ENCODE peak calls at places on chromosomes 6 and 20, in nine cellular contexts. Q is stomach, T is HCT116, H is IMR-90, I is Peyer's patch, X is tibial nerve, F is uterus, Y is suprapubic skin, S is NB4. W is an unnamed sample.

GRCh38 chr20:43731469-43731868 is 4.7 kb upstream of the GTSF1L start:
- DNase-seq in Q (no peak), F (no peak), S (no peak), T (no peak), I (no peak), Y (no peak), X (no peak), H (peak), W (no peak)

GRCh38 chr20:11912664-11913415 is 4.9 kb upstream of the BTBD3 start:
- DNase-seq in X (no peak), F (no peak), S (no peak), Q (no peak), I (no peak), Y (no peak), H (no peak), T (no peak), W (no peak)

GRCh38 chr20:11076434-11076833 is 402.6 kb upstream of the JAG1 start:
- DNase-seq in H (no peak), X (no peak), I (no peak), T (no peak), F (no peak), Y (no peak), S (no peak), Q (no peak), W (no peak)

GRCh38 chr6:144931172-144932035 is 646.3 kb downstream of the UTRN start:
- DNase-seq in Y (no peak), H (peak), T (no peak), X (no peak), Q (peak), S (peak), F (no peak), I (no peak), W (no peak)

GRCh38 chr6:36998723-36999466 is 6.6 kb upstream of the FGD2 start:
- DNase-seq in Y (no peak), S (no peak), X (no peak), T (no peak), F (no peak), Q (no peak), I (no peak), H (no peak), W (no peak)

GRCh38 chr6:62971976-62972658 is 239.2 kb upstream of the FKBP1C start:
- DNase-seq in T (no peak), S (no peak), H (no peak), I (no peak), Y (no peak), Q (no peak), F (no peak), X (no peak), W (no peak)

GRCh38 chr6:119076173-119076965 is 2.1 kb downstream of the FAM184A start:
- DNase-seq in F (no peak), Q (no peak), I (no peak), T (no peak), X (no peak), Y (no peak), H (no peak), S (no peak), W (no peak)

GRCh38 chr6:138509371-138509770 is 10.1 kb upstream of the NHSL1 start:
- DNase-seq in S (peak), T (peak), I (no peak), Q (peak), H (peak), X (no peak), Y (no peak), F (no peak), W (no peak)

GRCh38 chr6:14499804-14500203 is 382.2 kb downstream of the CD83 start:
- DNase-seq in F (no peak), X (no peak), I (no peak), T (peak), S (no peak), Y (no peak), H (peak), Q (no peak), W (no peak)

GRCh38 chr6:40036186-40036585 is 101.9 kb upstream of the MOCS1 start:
- DNase-seq in F (no peak), T (no peak), I (no peak), Q (no peak), X (no peak), S (no peak), H (no peak), Y (no peak), W (no peak)

GRCh38 chr20:23242556-23243180 is 107.9 kb upstream of the NXT1 start:
- DNase-seq in H (no peak), X (no peak), Q (no peak), I (no peak), Y (peak), S (no peak), T (no peak), F (no peak), W (no peak)

GRCh38 chr6:169780571-169781091 is 29.2 kb downstream of the ERMARD start:
- DNase-seq in S (no peak), I (no peak), T (no peak), F (no peak), H (peak), X (no peak), Y (peak), Q (no peak), W (no peak)

GRCh38 chr6:86440608-86441007 is 496.7 kb upstream of the HTR1E start:
- DNase-seq in F (no peak), T (no peak), Q (no peak), X (no peak), H (no peak), S (no peak), Y (no peak), I (no peak), W (no peak)

GRCh38 chr20:20864346-20865096 is 152.1 kb upstream of the RALGAPA2 start:
- DNase-seq in S (peak), H (no peak), I (no peak), F (no peak), Y (no peak), T (no peak), X (no peak), Q (no peak), W (no peak)

GRCh38 chr6:76120302-76120701 is 47.8 kb upstream of the IMPG1 start:
- DNase-seq in H (no peak), S (no peak), Y (no peak), X (no peak), F (no peak), Q (no peak), I (no peak), T (no peak), W (no peak)

GRCh38 chr6:136873733-136874132 is 48.4 kb upstream of the SLC35D3 start:
- DNase-seq in S (no peak), T (peak), F (no peak), H (no peak), X (no peak), Y (no peak), Q (no peak), I (no peak), W (no peak)

GRCh38 chr6:165833355-165833754 is 170.3 kb upstream of the PDE10A start:
- DNase-seq in F (no peak), T (no peak), Q (no peak), X (no peak), I (no peak), S (no peak), Y (no peak), H (no peak), W (no peak)

GRCh38 chr20:48025061-48025515 is 239.8 kb upstream of the SULF2 start:
- DNase-seq in T (no peak), X (peak), F (peak), S (no peak), Q (no peak), Y (no peak), I (no peak), H (peak), W (peak)

GRCh38 chr20:5488823-5489222 is 172.1 kb upstream of the PROKR2 start:
- DNase-seq in F (no peak), S (no peak), H (no peak), Q (no peak), I (no peak), Y (no peak), X (no peak), T (no peak), W (no peak)

GRCh38 chr6:87154641-87155271 is 609 bp upstream of the ZNF292 start:
- DNase-seq in Q (no peak), T (no peak), S (peak), F (no peak), H (peak), Y (no peak), X (no peak), I (no peak), W (no peak)

GRCh38 chr6:85594197-85594930 is 706 bp upstream of the SNX14 start:
- DNase-seq in H (peak), Q (no peak), X (no peak), T (no peak), F (no peak), I (no peak), S (no peak), Y (no peak), W (no peak)

GRCh38 chr20:22339091-22339881 is 245.1 kb downstream of the FOXA2 start:
- DNase-seq in Q (no peak), T (peak), H (peak), I (no peak), F (no peak), Y (no peak), S (peak), X (no peak), W (peak)

GRCh38 chr6:41780623-41781301 is at the start of gene PRICKLE4:
- DNase-seq in X (no peak), F (peak), T (no peak), S (peak), I (peak), Q (peak), H (no peak), Y (no peak), W (peak)

GRCh38 chr6:17098538-17098937 is 3.3 kb upstream of the STMND1 start:
- DNase-seq in T (no peak), Y (no peak), F (no peak), H (peak), Q (no peak), I (no peak), S (no peak), X (no peak), W (no peak)

GRCh38 chr6:15662246-15663056 is at the start of gene DTNBP1:
- DNase-seq in I (peak), H (peak), S (peak), Q (peak), X (peak), Y (peak), F (peak), T (no peak), W (peak)

GRCh38 chr6:170553686-170554085 is 483 bp upstream of the TBP start:
- DNase-seq in Y (no peak), T (no peak), I (peak), Q (peak), F (no peak), S (no peak), X (no peak), H (peak), W (peak)

GRCh38 chr20:56685879-56686278 is 56.8 kb downstream of the TFAP2C start:
- DNase-seq in H (no peak), Q (no peak), I (no peak), S (no peak), Y (no peak), F (no peak), X (no peak), T (no peak), W (no peak)

GRCh38 chr20:35001596-35002362 is 46.1 kb downstream of the MYH7B start:
- DNase-seq in X (no peak), S (no peak), H (no peak), T (no peak), F (no peak), I (no peak), Q (no peak), Y (no peak), W (no peak)

GRCh38 chr20:18543932-18544331 is 23.3 kb upstream of the SMIM26 start:
- DNase-seq in T (no peak), S (no peak), Y (no peak), I (peak), X (no peak), F (no peak), H (no peak), Q (peak), W (no peak)

DNA sequence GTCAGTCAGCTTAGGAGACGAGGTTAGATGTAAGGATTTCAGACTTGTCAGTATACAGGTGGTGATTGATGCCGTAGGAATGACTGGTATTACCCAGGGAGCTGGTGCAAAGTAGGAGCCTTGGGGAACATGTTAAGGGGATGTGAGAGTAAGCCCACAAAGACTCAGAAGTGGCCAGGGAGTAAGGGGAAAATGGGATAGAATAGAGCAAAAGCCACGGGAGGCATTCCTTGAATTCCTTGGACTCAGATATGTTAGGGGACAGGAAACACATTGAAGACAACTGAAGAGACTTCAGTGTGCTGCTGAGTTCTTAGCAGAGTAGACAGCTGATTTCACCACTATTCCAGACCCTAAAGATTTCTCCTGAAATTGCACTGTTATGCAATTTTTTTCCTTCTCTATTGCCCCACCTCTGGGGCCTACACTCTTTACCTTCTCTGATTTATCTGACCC is 1.2 kb upstream of the ACAT2 start:
- DNase-seq in F (no peak), Q (no peak), S (no peak), X (no peak), H (peak), I (no peak), T (no peak), Y (no peak), W (no peak)
- TF ChIP-seq POLR2A in F (no peak), Q (no peak), S (no peak), X (no peak), H (no peak), I (no peak), T (no peak), Y (no peak), W (no peak)

DNA sequence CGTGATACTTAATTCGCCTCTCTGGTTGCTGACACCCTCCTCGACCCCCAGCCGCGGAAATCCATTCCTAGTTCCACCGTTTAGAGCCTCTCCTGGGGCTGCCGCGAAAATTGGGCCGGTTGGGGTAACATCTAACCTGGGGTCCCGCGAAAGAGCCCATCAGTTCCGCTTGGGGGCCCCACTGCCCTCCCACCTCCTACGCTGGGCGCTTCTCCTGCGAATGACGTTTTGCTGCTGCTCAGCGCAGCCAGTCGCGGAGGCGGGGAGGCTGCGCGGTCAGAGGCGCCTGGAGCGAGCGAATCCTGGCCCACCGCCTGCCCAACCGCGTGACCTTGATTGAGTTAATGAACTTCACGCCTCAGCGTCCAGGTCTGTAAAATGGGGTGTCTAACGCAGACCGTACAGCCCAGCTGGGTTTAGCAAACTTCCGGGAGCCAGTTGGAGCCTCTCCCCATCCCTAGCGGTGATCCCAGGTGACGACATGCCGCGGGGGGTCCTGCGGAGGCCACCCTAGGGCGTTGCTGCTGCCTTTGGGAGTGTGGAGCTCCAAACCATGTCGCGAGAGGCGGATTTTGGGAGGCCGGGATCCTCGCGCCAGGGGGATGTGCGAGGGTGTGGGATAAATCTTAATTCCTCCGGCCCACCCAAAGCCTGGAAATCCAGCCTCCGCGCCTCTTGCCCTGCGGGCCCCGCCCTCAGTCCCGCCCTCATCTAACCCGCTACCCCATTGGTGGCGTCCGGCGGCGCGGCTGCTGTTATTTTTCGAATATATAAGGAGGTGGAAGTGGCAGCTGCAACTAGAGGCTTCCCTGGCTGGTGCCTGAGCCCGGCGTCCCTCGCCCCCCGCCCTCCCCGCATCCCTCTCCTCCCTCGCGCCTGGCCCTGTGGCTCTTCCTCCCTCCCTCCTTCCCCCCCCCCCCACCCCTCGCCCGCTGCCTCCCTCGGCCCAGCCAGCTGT is at the start of gene CDC25B:
- DNase-seq in Q (peak), H (peak), Y (peak), F (peak), S (peak), I (peak), T (peak), X (peak), W (peak)
- TF ChIP-seq POLR2A in Q (no peak), H (peak), Y (no peak), F (peak), S (peak), I (peak), T (peak), X (peak), W (peak)

GRCh38 chr6:6586671-6587526 is 1.6 kb upstream of the LY86 start:
- DNase-seq in Y (no peak), T (no peak), X (no peak), F (no peak), Q (no peak), S (peak), H (no peak), I (no peak), W (no peak)

GRCh38 chr6:6590530-6590929 is 2.0 kb downstream of the LY86 start:
- DNase-seq in H (no peak), I (no peak), F (no peak), Q (no peak), Y (no peak), X (no peak), S (peak), T (no peak), W (no peak)

GRCh38 chr6:6587696-6588063 is 840 bp upstream of the LY86 start:
- DNase-seq in X (no peak), Q (no peak), F (no peak), S (peak), T (no peak), H (no peak), Y (no peak), I (no peak), W (no peak)

GRCh38 chr6:6588064-6588923 is at the start of gene LY86:
- DNase-seq in T (no peak), Y (no peak), I (no peak), X (no peak), Q (no peak), S (peak), F (peak), H (no peak), W (no peak)

GRCh38 chr6:6588924-6589696 is 590 bp downstream of the LY86 start:
- DNase-seq in F (no peak), I (no peak), X (no peak), T (no peak), S (peak), Q (no peak), Y (no peak), H (no peak), W (no peak)
- TF ChIP-seq POLR2A in F (no peak), I (no peak), X (no peak), T (no peak), S (no peak), Q (no peak), Y (no peak), H (no peak), W (no peak)

GRCh38 chr6:11650297-11650696 is 112.7 kb downstream of the TMEM170B start:
- DNase-seq in I (no peak), Y (no peak), X (no peak), H (peak), Q (no peak), S (no peak), F (no peak), T (no peak), W (no peak)
- TF ChIP-seq POLR2A in I (no peak), Y (no peak), X (no peak), H (no peak), Q (no peak), S (no peak), F (no peak), T (no peak), W (no peak)

DNA sequence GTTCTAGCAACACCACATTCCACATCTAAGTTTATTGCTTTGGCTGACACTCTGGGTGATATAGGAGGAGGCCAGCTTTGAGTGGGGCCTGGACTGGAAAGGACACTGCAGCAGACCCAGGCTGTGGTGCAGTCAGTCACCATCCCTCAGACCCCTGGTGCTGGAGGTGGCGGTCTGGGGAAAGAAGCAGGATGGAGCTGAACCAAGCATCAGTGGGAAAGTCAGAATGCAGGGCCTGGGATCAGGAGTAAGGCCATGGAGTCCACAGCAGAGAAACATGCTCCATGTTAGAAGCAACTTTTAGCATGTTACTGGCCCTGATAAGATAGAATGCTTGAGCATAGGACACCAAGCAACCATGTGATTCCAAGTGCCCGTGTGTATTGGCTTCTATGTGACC is 5.9 kb downstream of the HLA-A start:
- DNase-seq in T (no peak), X (no peak), Q (no peak), Y (no peak), H (no peak), S (no peak), F (no peak), I (no peak), W (no peak)
- TF ChIP-seq POLR2A in T (no peak), X (no peak), Q (no peak), Y (no peak), H (no peak), S (no peak), F (no peak), I (no peak), W (no peak)

DNA sequence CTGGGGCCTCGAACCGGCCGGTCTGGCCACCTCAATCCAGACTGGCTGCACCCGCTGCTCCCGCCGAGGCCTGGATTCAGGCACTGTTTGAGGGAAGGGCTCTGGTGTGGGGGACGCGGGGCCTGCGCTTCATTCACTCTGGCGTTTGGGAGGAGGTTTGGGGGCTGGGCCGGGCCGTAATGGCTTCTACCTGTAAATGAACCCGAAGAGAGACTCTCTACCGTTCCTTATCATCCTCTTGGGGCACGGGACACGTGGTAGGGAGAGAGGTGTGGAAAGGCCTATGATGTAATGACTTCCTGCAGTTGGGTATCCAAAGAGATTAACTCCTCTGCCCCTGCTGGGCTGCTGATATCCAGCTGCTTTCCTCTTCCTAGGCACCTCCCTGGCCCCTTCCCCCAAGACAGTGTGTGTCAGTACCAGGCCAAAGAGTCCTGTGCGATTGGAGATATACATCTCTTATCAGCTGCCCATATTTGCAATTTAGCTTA is 1.8 kb downstream of the FOXO3 start:
- DNase-seq in H (peak), S (peak), X (peak), F (peak), T (peak), Y (peak), I (peak), Q (peak), W (peak)
- TF ChIP-seq POLR2A in H (no peak), S (no peak), X (peak), F (peak), T (no peak), Y (no peak), I (no peak), Q (no peak), W (peak)

DNA sequence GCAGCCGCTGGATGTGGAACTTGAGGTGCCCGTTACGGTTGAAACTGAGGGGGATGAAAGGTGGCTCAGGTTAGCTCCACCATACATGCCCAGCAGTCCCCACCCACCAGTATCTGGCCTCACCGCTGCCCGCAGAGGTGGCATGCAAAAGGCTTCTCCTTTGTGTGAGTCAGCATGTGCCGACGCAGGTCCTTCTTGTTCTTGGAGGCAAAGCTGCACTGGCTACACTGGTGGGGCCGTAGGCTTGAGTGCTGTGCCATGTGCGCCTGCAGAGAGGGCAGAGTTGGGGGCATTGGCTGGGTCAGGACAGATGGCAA is 15.8 kb downstream of the PCIF1 start:
- DNase-seq in F (no peak), I (no peak), T (no peak), Q (no peak), H (no peak), X (no peak), Y (no peak), S (no peak), W (no peak)
- TF ChIP-seq POLR2A in F (no peak), I (no peak), T (no peak), Q (no peak), H (no peak), X (no peak), Y (no peak), S (peak), W (peak)